ENCODE peak calls at places on chromosome 1, in seven cellular contexts. O is Kasumi-1, J is NCI-H524, U is endothelial cell, N is GM19239, R is Ammon's horn, Y is EH. T is an unnamed sample.
A peak's percentile ranks its signal among the peaks of the same experiment; 100 is the strongest.

GRCh38 chr1:221439734-221440436 is 302.0 kb downstream of the DUSP10 start:
- DNase-seq in N (no peak), Y (peak; percentile 95), J (no peak), O (no peak), U (no peak), R (no peak), T (no peak)

GRCh38 chr1:147781056-147781471 is 20.7 kb upstream of the GJA5 start:
- DNase-seq in U (peak; percentile 15), J (no peak), N (no peak), O (no peak), Y (peak; percentile 63), R (no peak), T (no peak)

GRCh38 chr1:235513495-235514366 is 9.5 kb upstream of the B3GALNT2 start:
- DNase-seq in U (peak; percentile 67), O (peak; percentile 82), Y (peak; percentile 78), R (peak; percentile 70), J (peak; percentile 63), N (no peak), T (no peak)

GRCh38 chr1:9166289-9167235 is 37.7 kb upstream of the GPR157 start:
- DNase-seq in R (no peak), J (no peak), Y (no peak), O (no peak), N (no peak), U (no peak), T (no peak)

GRCh38 chr1:203166192-203166940 is 9.3 kb downstream of the MYBPH start:
- DNase-seq in O (no peak), R (no peak), U (no peak), J (no peak), N (no peak), Y (no peak), T (peak; percentile 48)

GRCh38 chr1:114331936-114332335 is 178.3 kb upstream of the SYT6 start:
- DNase-seq in U (no peak), Y (no peak), R (no peak), O (no peak), J (no peak), N (no peak), T (no peak)

GRCh38 chr1:106699436-106699835 is 357.0 kb upstream of the PRMT6 start:
- DNase-seq in R (no peak), O (no peak), U (no peak), Y (peak; percentile 15), N (no peak), J (no peak), T (no peak)

GRCh38 chr1:47681735-47682134 is 243.9 kb downstream of the FOXD2 start:
- DNase-seq in Y (no peak), J (no peak), U (no peak), N (no peak), R (no peak), O (no peak), T (no peak)

GRCh38 chr1:181137217-181137743 is 48.8 kb downstream of the IER5 start:
- DNase-seq in J (no peak), O (no peak), N (no peak), U (no peak), Y (no peak), R (no peak), T (no peak)

GRCh38 chr1:25858906-25859789 is at the start of gene AUNIP:
- DNase-seq in Y (peak; percentile 89), N (peak; percentile 91), U (peak; percentile 91), J (peak; percentile 59), O (peak; percentile 86), R (peak; percentile 87), T (peak; percentile 90)

GRCh38 chr1:30403732-30404131 is 319.7 kb downstream of the MATN1 start:
- DNase-seq in O (no peak), J (no peak), U (no peak), Y (no peak), N (no peak), R (no peak), T (no peak)

GRCh38 chr1:207429963-207430362 is 24.2 kb upstream of the CR2 start:
- DNase-seq in O (peak; percentile 25), U (no peak), N (no peak), R (no peak), Y (no peak), J (no peak), T (no peak)

GRCh38 chr1:1619917-1620361 is 4.6 kb downstream of the MIB2 start:
- DNase-seq in U (peak; percentile 54), J (no peak), Y (no peak), R (no peak), O (peak; percentile 30), N (no peak), T (no peak)

GRCh38 chr1:17188889-17189631 is 15.9 kb upstream of the PADI1 start:
- DNase-seq in N (no peak), O (no peak), R (no peak), Y (no peak), J (no peak), U (no peak), T (no peak)

GRCh38 chr1:54851928-54852524 is 35.0 kb downstream of the DHCR24 start:
- DNase-seq in R (no peak), Y (no peak), J (no peak), O (no peak), U (no peak), N (no peak), T (no peak)

GRCh38 chr1:3161130-3161840 is 92.3 kb downstream of the PRDM16 start:
- DNase-seq in Y (no peak), R (peak; percentile 71), J (no peak), O (no peak), U (no peak), N (no peak), T (no peak)

GRCh38 chr1:19676438-19676922 is 11.8 kb downstream of the HTR6 start:
- DNase-seq in U (peak; percentile 64), J (no peak), Y (peak; percentile 68), R (no peak), O (peak; percentile 64), N (no peak), T (no peak)

GRCh38 chr1:41485605-41486004 is 1.1 kb upstream of the EDN2 start:
- DNase-seq in N (no peak), J (no peak), R (no peak), Y (peak; percentile 94), U (no peak), O (no peak), T (no peak)